ENCODE peak calls at places on chromosomes 5 and 9, in five cellular contexts. A is mammary epithelial cell, G is brain microvascular endothelial cell, J is IMR-90, E is adrenal gland. M is an unnamed sample.

GRCh38 chr5:79802404-79802803 is 112.8 kb downstream of the CMYA5 start:
- DNase-seq in A (no peak), G (no peak), E (no peak), J (no peak), M (no peak)

GRCh38 chr5:171629221-171630005 is 156.2 kb upstream of the SMIM23 start:
- DNase-seq in A (no peak), G (peak; percentile 29), J (peak; percentile 7), E (no peak), M (no peak)

GRCh38 chr5:159163027-159163699 is 46.2 kb downstream of the RNF145 start:
- DNase-seq in A (peak; percentile 97), J (peak; percentile 94), E (no peak), G (peak; percentile 63), M (no peak)

GRCh38 chr5:177434942-177435738 is 8.7 kb downstream of the GRK6 start:
- DNase-seq in A (no peak), G (no peak), E (peak; percentile 72), J (no peak), M (no peak)

GRCh38 chr9:5301544-5301943 is 3.0 kb downstream of the RLN2 start:
- DNase-seq in J (no peak), G (no peak), E (no peak), A (no peak), M (no peak)

GRCh38 chr9:123933401-123933800 is 3.5 kb upstream of the DENND1A start:
- DNase-seq in J (peak; percentile 79), E (no peak), G (peak; percentile 63), A (peak; percentile 66), M (no peak)

GRCh38 chr9:84772511-84772910 is 103.0 kb downstream of the NTRK2 start:
- DNase-seq in J (peak; percentile 3), A (no peak), G (peak; percentile 14), E (no peak), M (no peak)

GRCh38 chr5:153358315-153358976 is 132.0 kb upstream of the GRIA1 start:
- DNase-seq in E (no peak), J (no peak), A (no peak), G (no peak), M (no peak)

GRCh38 chr9:15295761-15296405 is 11.1 kb downstream of the TTC39B start:
- DNase-seq in J (peak; percentile 78), E (no peak), G (peak; percentile 74), A (peak; percentile 56), M (no peak)

GRCh38 chr5:9468070-9468388 is 77.8 kb downstream of the SEMA5A start:
- DNase-seq in E (no peak), J (peak; percentile 94), G (peak; percentile 95), A (peak; percentile 98), M (peak; percentile 74)

GRCh38 chr9:124764774-124765438 is 6.2 kb downstream of the NR6A1 start:
- DNase-seq in E (no peak), J (no peak), G (no peak), A (no peak), M (no peak)

GRCh38 chr9:6644346-6645152 is 980 bp downstream of the GLDC start:
- DNase-seq in A (no peak), J (no peak), E (no peak), G (no peak), M (no peak)

GRCh38 chr5:149799119-149799623 is 69.1 kb downstream of the PPARGC1B start:
- DNase-seq in E (peak; percentile 97), A (peak; percentile 73), G (peak; percentile 88), J (peak; percentile 90), M (peak; percentile 67)

GRCh38 chr9:27086818-27087680 is 22.0 kb upstream of the TEK start:
- DNase-seq in A (no peak), G (peak; percentile 96), J (peak; percentile 90), E (no peak), M (no peak)

GRCh38 chr5:33877483-33877882 is 14.3 kb downstream of the ADAMTS12 start:
- DNase-seq in E (no peak), J (no peak), A (no peak), G (no peak), M (no peak)

GRCh38 chr5:174145821-174146220 is 100.3 kb downstream of the NSG2 start:
- DNase-seq in E (peak; percentile 68), A (no peak), J (no peak), G (no peak), M (no peak)

GRCh38 chr5:141780240-141780951 is 97.8 kb downstream of the PCDH1 start:
- DNase-seq in E (peak; percentile 56), J (no peak), G (no peak), A (no peak), M (no peak)

GRCh38 chr9:69172895-69173294 is 1.2 kb upstream of the TJP2 start:
- DNase-seq in G (no peak), A (peak; percentile 83), E (no peak), J (no peak), M (no peak)

GRCh38 chr9:93679536-93680444 is 103.4 kb downstream of the PHF2 start:
- DNase-seq in G (no peak), J (no peak), E (peak; percentile 48), A (no peak), M (no peak)

GRCh38 chr9:107597743-107598217 is 108.2 kb upstream of the KLF4 start:
- DNase-seq in E (no peak), G (no peak), A (no peak), J (no peak), M (no peak)

GRCh38 chr5:83562817-83563557 is 91.4 kb downstream of the VCAN start:
- DNase-seq in J (peak; percentile 41), A (no peak), G (no peak), E (no peak), M (no peak)

GRCh38 chr5:133941456-133942196 is 26.8 kb downstream of the C5orf15 start:
- DNase-seq in J (no peak), G (no peak), A (no peak), E (peak; percentile 15), M (no peak)

GRCh38 chr5:133939668-133940067 is 28.8 kb downstream of the C5orf15 start:
- DNase-seq in E (no peak), G (no peak), J (no peak), A (no peak), M (no peak)

GRCh38 chr5:133938039-133938821 is 30.2 kb downstream of the C5orf15 start:
- DNase-seq in G (no peak), A (no peak), E (peak; percentile 48), J (no peak), M (no peak)

GRCh38 chr5:133936611-133937015 is 31.8 kb downstream of the C5orf15 start:
- DNase-seq in E (no peak), A (no peak), G (no peak), J (no peak), M (no peak)

DNA sequence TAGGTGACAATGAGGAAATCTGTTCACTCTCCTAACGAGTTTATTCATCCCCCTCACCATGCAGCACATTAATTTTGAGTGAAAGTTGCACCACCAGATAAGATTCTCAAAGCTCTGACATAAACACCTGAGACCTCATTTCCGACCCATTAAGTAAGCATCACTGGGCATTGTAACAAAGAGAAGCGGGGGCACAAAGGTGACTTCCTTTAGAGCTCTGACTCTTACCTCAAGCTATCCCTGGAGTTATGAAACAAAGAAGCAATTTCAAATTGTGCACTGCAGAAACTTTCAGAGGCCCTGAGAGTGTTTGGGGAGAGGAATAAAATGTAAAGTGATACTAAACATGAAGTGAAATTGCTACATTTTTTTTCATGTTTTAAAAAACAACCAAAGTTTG is 29.5 kb downstream of the C5orf15 start:
- DNase-seq in J (no peak), G (no peak), E (peak; percentile 30), A (no peak), M (no peak)
- H3K4me3 ChIP-seq in J (no peak overlapping the region), G (no peak overlapping the region), E (no peak overlapping the region), A (no peak overlapping the region), M (no peak overlapping the region)

GRCh38 chr5:39274388-39275085 is 55.2 kb upstream of the FYB1 start:
- DNase-seq in A (no peak), G (no peak), J (no peak), E (no peak), M (no peak)
- H3K4me3 ChIP-seq in A (no peak overlapping the region), G (no peak overlapping the region), J (no peak overlapping the region), E (peak overlapping the region; percentile 21), M (no peak overlapping the region)

GRCh38 chr5:124941051-124942049 is 194.9 kb upstream of the ZNF608 start:
- DNase-seq in E (no peak), J (no peak), G (no peak), A (no peak), M (no peak)
- H3K4me3 ChIP-seq in E (no peak overlapping the region), J (no peak overlapping the region), G (no peak overlapping the region), A (no peak overlapping the region), M (no peak overlapping the region)

GRCh38 chr5:43066799-43067741 is 27.0 kb upstream of the ANXA2R start:
- DNase-seq in E (peak; percentile 96), J (peak; percentile 91), G (peak; percentile 84), A (peak; percentile 82), M (peak; percentile 93)

GRCh38 chr5:43063731-43064171 is 23.6 kb upstream of the ANXA2R start:
- DNase-seq in E (no peak), G (peak; percentile 59), J (no peak), A (no peak), M (peak; percentile 55)

GRCh38 chr5:43066231-43066798 is 26.2 kb upstream of the ANXA2R start:
- DNase-seq in G (peak; percentile 47), A (peak; percentile 73), J (peak; percentile 69), E (peak; percentile 87), M (peak; percentile 89)

GRCh38 chr5:43065384-43066230 is 25.5 kb upstream of the ANXA2R start:
- DNase-seq in E (peak; percentile 79), G (peak; percentile 63), J (peak; percentile 50), A (peak; percentile 74), M (peak; percentile 87)

DNA sequence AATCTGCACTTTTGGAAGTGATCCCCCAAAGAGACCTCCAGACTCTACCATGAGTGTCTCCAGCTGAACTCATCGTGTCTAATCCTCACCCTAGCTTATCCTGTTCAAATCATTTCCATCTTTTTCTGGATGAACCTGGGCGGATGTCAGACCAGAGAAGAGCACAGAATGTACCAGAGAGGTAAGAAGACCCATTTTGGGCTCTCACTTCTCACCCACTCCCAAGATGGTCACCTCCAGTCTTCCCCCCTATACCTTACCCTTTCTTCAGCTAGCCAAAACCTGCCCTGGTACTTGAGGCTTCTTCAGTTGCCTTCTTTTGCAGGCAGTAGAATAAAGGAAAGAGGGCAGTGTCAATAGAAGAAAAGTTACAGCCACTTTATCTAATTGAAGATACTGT is 27.9 kb upstream of the ANXA2R start:
- DNase-seq in E (no peak), G (no peak), J (no peak), A (no peak), M (no peak)
- H3K4me3 ChIP-seq in E (peak overlapping the region; percentile 67), G (peak overlapping the region; percentile 68), J (peak overlapping the region; percentile 69), A (peak overlapping the region; percentile 81), M (peak overlapping the region; percentile 57)

DNA sequence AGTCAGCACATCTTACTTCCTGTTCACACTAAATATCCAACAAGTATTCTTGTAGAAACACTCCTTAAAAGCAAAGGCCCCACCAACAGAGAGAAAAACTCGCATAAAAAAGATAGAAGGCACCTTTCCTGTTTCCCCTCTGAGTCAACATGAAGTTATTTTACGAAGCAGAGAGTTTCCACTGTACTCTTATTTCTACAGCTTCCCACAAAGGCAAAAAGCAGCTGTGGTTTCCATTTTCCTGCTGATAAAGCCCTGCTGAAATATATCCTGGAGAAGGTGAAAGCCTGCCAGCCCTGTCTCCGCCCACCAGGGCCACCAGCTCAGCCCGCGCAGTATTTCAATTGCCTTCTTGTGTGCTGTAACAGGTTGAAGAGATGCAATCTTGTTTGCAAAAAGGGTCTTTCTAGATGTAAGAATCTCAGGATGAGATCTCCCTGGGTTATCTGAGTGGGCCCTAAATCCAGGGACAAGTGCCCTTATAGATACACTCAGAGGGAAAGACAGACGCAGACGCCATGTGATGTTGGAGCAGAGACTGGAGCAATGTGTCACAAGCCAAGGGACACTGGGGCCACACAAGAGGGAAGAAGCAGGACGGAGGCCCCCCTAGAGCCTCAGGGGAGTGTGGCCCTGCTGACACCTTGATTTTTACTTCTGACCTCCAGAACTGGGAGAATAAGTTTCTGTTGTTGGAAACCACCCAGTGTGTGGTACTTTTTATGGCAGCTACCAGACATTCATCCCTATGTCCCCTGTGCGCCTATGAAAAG is 19.9 kb downstream of the SEMA4D start:
- DNase-seq in J (peak; percentile 46), E (peak; percentile 77), G (peak; percentile 22), A (peak; percentile 26), M (no peak)
- H3K4me3 ChIP-seq in J (no peak overlapping the region), E (no peak overlapping the region), G (no peak overlapping the region), A (no peak overlapping the region), M (no peak overlapping the region)